ENCODE peak calls at places on chromosomes 7 and 10, in five cellular contexts. D is WTC11, W is cardiac muscle cell, N is GM10248, B is AG09309. G is an unnamed sample.

GRCh38 chr7:73671857-73672445 is 4.3 kb downstream of the VPS37D start:
- DNase-seq in D (no peak), W (no peak), N (no peak), B (no peak), G (no peak)

GRCh38 chr10:74585231-74586087 is 240.9 kb upstream of the KAT6B start:
- DNase-seq in D (no peak), W (no peak), N (peak), B (no peak), G (peak)

GRCh38 chr7:20019757-20020432 is 197.3 kb downstream of the MACC1 start:
- DNase-seq in D (no peak), W (no peak), N (peak), B (no peak), G (no peak)

GRCh38 chr7:155998328-155998691 is 186.0 kb upstream of the SHH start:
- DNase-seq in D (no peak), W (no peak), N (no peak), B (no peak), G (no peak)

GRCh38 chr10:95503012-95503411 is 58.2 kb downstream of the SORBS1 start:
- DNase-seq in D (no peak), W (no peak), N (no peak), B (no peak), G (no peak)

GRCh38 chr10:26780793-26781601 is 79.8 kb downstream of the ABI1 start:
- DNase-seq in D (no peak), W (no peak), N (peak), B (peak), G (peak)

GRCh38 chr10:122495406-122496340 is 34.3 kb downstream of the HTRA1 start:
- DNase-seq in D (peak), W (peak), N (no peak), B (no peak), G (no peak)

GRCh38 chr7:84123903-84124573 is 70.6 kb downstream of the SEMA3A start:
- DNase-seq in D (no peak), W (peak), N (no peak), B (no peak), G (no peak)

GRCh38 chr7:31076641-31077310 is 24.7 kb downstream of the ADCYAP1R1 start:
- DNase-seq in D (no peak), W (no peak), N (no peak), B (no peak), G (no peak)

GRCh38 chr7:30146127-30146612 is 11.4 kb downstream of the MTURN start:
- DNase-seq in D (no peak), W (peak), N (no peak), B (no peak), G (no peak)

GRCh38 chr10:101444058-101444457 is 90.1 kb downstream of the BTRC start:
- DNase-seq in D (no peak), W (no peak), N (no peak), B (no peak), G (peak)

GRCh38 chr7:42175834-42176745 is 60.9 kb downstream of the GLI3 start:
- DNase-seq in D (no peak), W (no peak), N (no peak), B (no peak), G (no peak)

GRCh38 chr7:37916673-37917660 is at the start of gene SFRP4:
- DNase-seq in D (peak), W (peak), N (peak), B (no peak), G (peak)

GRCh38 chr10:30589441-30589840 is 40.1 kb downstream of the LYZL2 start:
- DNase-seq in D (no peak), W (no peak), N (no peak), B (no peak), G (no peak)

GRCh38 chr7:80876894-80877414 is 41.9 kb downstream of the SEMA3C start:
- DNase-seq in D (no peak), W (peak), N (no peak), B (peak), G (peak)

GRCh38 chr7:122072272-122072671 is 71.8 kb downstream of the AASS start:
- DNase-seq in D (no peak), W (no peak), N (no peak), B (no peak), G (no peak)

GRCh38 chr10:27188897-27189296 is 33.7 kb downstream of the MASTL start:
- DNase-seq in D (no peak), W (no peak), N (no peak), B (no peak), G (no peak)

GRCh38 chr7:123034106-123034505 is 38.6 kb upstream of the TAS2R16 start:
- DNase-seq in D (no peak), W (no peak), N (no peak), B (no peak), G (no peak)

GRCh38 chr10:33303988-33304387 is 30.5 kb downstream of the NRP1 start:
- DNase-seq in D (no peak), W (no peak), N (no peak), B (no peak), G (no peak)

GRCh38 chr7:137474627-137475026 is 131.1 kb upstream of the PTN start:
- DNase-seq in D (no peak), W (no peak), N (no peak), B (no peak), G (no peak)

GRCh38 chr7:20331231-20331880 is 656 bp downstream of the ITGB8 start:
- DNase-seq in D (peak), W (peak), N (peak), B (no peak), G (no peak)

GRCh38 chr7:137081276-137081675 is 212.8 kb downstream of the CHRM2 start:
- DNase-seq in D (no peak), W (no peak), N (no peak), B (no peak), G (peak)

GRCh38 chr10:21171936-21172773 is 275.0 kb upstream of the NEBL start:
- DNase-seq in D (no peak), W (no peak), N (no peak), B (no peak), G (no peak)

GRCh38 chr7:96127746-96128145 is 194.2 kb downstream of the SLC25A13 start:
- DNase-seq in D (no peak), W (no peak), N (no peak), B (no peak), G (no peak)

GRCh38 chr7:38858281-38858884 is 50.6 kb downstream of the VPS41 start:
- DNase-seq in D (no peak), W (no peak), N (no peak), B (no peak), G (peak)

GRCh38 chr7:135501402-135501801 is 8.5 kb downstream of the CNOT4 start:
- DNase-seq in D (no peak), W (no peak), N (no peak), B (no peak), G (no peak)
- TF ChIP-seq CTCF in D (no peak), W (no peak), N (no peak), B (peak), G (no peak)

GRCh38 chr10:98852686-98853085 is 383.0 kb downstream of the HPSE2 start:
- DNase-seq in D (no peak), W (no peak), N (no peak), B (no peak), G (no peak)
- TF ChIP-seq CTCF in D (peak), W (no peak), N (no peak), B (no peak), G (peak)

DNA sequence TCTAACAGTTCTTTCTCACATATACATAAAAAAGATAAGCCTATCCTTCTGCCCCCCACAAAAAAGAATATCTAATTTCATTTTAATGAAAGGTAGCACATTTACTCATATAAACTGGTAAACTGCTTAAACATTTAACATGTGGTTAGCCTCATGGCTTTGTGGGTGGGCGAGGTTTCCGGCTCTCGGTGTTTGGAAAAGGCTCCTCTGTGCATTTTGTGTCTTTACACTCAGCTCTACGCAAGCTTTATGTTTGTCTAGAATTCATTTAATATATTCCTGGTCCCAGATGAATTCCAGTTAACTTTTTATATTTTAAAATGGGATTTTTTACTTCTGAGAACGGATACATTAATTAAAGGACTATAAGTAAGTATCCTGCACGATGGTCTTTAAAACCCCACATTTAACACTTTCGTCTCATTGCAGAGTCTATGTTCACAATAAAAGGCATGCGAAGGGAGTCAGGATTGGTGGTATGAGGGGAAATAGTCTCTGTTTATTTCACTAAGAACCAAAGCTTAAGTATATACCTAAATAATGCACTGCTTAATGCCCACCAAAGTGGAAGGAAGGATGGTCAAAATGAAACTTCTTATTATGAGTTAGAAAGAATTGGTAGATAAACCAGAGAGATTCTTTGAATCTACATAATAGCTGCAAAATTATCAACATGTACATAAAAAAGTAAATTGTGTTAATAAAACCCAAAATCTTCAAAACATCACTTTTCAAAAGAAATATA is 197.2 kb downstream of the CRPPA start:
- DNase-seq in D (no peak), W (no peak), N (no peak), B (no peak), G (no peak)
- TF ChIP-seq CTCF in D (no peak), W (no peak), N (no peak), B (no peak), G (no peak)

GRCh38 chr7:49583440-49583839 is 190.0 kb upstream of the VWC2 start:
- DNase-seq in D (no peak), W (no peak), N (no peak), B (no peak), G (no peak)

GRCh38 chr7:49577576-49577975 is 195.9 kb upstream of the VWC2 start:
- DNase-seq in D (no peak), W (no peak), N (no peak), B (no peak), G (no peak)

GRCh38 chr7:49579408-49579807 is 194.0 kb upstream of the VWC2 start:
- DNase-seq in D (peak), W (no peak), N (no peak), B (no peak), G (no peak)

DNA sequence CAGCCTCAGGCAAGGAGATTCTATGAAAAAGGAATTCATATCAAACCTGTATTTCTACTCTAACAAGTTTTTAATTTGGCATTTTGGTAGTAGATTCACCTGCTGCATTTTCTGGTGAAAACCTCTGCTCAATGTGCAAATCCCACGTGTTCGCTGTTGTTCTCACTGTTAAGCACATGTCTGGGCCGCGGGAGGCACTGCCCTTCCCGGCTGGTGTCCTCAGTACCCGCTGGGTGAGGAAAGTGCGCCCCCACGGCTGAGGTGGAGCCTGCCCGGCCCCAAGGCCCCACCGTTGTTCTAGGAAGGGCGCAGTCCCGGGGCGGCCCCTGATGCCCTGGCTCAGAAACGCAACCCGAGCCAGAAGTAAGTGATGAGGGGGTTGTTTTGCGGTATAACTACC is 193.4 kb upstream of the VWC2 start:
- DNase-seq in D (peak), W (peak), N (no peak), B (no peak), G (no peak)
- TF ChIP-seq CTCF in D (no peak), W (no peak), N (no peak), B (no peak), G (no peak)

DNA sequence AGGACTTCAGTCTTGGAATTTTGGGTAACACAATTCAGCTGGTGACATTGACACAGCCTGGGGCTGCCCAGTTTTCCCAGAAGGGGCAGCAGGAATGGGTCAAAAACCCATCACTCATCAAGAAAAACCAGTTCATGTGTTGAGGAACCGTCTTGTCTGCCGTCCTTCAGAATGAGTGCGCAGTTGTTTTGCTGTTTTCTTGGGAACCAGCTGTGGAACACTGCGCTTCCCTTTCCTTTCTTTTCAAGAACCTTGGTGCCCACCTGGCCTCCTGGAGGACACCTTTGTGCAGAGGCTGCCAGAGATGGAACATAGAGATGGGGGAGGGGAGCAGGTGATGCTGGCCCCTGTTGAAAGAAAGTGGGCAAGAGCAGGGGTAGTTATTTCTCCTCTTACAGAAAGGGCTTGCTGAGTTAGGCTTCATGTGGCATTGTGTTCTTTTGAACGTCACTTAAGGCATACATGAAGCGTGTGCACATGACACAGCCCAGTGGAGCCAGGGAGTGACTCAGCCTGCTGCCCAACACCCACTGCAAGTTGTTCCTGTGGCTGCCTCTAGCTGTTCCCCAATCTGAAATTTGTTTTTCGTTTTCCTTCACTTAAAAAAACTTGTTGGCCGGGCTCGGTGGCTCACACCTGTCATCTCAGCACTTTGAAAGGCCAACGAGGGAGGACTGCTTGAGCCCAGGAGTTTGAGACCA is 87.4 kb upstream of the TNS3 start:
- DNase-seq in D (no peak), W (no peak), N (peak), B (peak), G (peak)
- TF ChIP-seq CTCF in D (no peak), W (no peak), N (no peak), B (no peak), G (no peak)

DNA sequence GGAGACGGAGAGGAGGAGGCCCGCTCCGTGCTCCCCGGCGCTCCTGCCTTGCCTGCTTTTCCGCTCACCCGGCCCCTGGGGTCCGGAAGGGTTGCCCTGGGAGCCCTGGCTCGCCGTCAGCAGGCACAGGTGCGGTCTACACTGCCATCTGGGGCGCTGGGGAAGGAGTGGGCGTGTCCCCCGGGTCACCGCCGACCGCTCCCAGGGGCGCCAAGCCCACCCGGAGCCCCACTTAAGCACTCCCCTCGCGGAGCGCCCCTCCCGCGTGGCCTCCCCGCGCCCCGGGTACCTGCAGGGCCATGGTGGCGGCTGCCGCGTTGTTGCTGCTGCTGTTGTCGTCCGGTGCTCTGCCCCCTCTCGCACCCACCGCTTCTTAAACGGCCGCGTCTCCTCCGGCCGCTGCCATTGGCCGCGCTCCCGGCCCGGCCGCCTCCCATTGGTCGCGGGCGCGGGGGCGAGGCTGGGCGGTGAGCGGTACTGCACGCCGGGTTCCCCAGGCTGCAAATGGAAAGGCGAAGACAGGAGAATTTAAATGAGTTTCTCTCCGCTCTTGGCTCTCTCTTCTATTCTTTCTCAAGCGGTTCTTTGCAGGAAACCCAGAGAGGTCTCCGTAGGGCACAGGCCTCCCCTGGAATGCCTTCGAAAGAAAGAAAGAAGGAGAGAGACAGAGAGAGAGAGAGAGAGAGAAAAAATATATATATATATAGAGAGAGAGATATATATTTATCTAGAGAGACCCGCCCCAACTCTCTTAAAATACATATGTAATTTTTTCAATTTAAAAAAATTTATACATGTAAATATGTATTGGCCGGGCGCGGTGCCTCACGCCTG is at the start of gene ACBD7:
- DNase-seq in D (peak), W (peak), N (peak), B (no peak), G (peak)
- TF ChIP-seq CTCF in D (no peak), W (peak), N (no peak), B (peak), G (peak)

DNA sequence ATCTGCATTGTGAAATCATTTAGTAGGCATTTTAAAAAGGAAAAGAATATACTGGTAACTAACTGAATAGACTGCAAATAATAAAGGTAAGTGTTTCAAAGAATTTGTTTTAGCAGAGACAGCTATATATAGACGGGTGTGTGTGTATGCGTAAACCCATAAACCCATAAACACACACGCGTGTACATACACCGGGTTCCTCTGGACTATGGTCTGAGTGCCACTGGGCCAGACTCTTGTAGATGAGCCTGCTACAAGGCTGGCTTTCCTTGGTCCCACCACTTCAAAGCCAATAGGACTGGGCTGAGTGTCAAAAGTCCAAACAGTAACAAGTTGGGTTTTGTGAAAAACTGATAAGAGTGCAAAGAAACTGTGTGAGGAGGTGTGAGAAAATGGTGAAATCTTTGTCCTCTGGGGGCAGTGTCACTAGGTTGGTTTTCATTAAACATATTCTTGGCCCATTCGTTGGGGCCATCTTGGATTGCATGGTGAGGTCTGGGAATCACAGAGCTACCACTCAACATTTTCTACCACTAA is 39.8 kb downstream of the GNA12 start:
- DNase-seq in D (no peak), W (no peak), N (no peak), B (no peak), G (no peak)
- TF ChIP-seq CTCF in D (no peak), W (no peak), N (no peak), B (no peak), G (no peak)

DNA sequence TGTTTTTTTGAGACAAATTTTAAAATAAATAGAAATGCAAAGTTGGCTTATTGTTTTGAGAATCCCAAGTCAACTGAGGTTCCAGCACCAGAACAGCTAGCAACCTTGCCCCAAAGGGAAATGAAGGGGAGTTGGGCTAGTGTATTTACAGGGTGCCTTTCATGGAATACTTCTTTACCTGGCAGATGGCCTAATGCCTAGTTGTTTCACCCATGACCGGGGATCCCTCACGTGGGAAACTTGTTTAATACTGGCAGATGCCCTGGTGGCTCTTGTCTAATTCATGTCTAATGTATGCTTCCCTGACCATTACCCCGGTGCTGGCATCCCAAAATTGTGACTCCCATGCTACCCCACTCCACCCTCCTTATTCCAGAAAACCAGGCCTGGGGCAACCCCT is 861.1 kb upstream of the ZWINT start:
- DNase-seq in D (no peak), W (no peak), N (no peak), B (no peak), G (no peak)
- TF ChIP-seq CTCF in D (no peak), W (no peak), N (no peak), B (no peak), G (no peak)

GRCh38 chr10:3757638-3758490 is 27.1 kb downstream of the KLF6 start:
- DNase-seq in D (no peak), W (no peak), N (peak), B (no peak), G (no peak)

GRCh38 chr10:3754727-3755439 is 30.1 kb downstream of the KLF6 start:
- DNase-seq in D (no peak), W (no peak), N (no peak), B (peak), G (peak)

GRCh38 chr10:3757250-3757637 is 27.8 kb downstream of the KLF6 start:
- DNase-seq in D (no peak), W (no peak), N (no peak), B (no peak), G (no peak)

GRCh38 chr10:3756360-3756740 is 28.7 kb downstream of the KLF6 start:
- DNase-seq in D (no peak), W (no peak), N (no peak), B (no peak), G (no peak)

GRCh38 chr10:3755440-3756359 is 29.3 kb downstream of the KLF6 start:
- DNase-seq in D (no peak), W (peak), N (no peak), B (no peak), G (peak)
- TF ChIP-seq CTCF in D (no peak), W (no peak), N (no peak), B (no peak), G (no peak)

G was measured in fibroblast of villous mesenchyme.